ENCODE peak calls at places on chromosomes 1 and 21, in four cellular contexts. V, Y, K and N are unnamed samples.

GRCh38 chr21:42059141-42059540 is 12.0 kb upstream of the UMODL1 start:
- DNase-seq in V (no peak), Y (no peak), K (no peak), N (no peak)

GRCh38 chr1:231395051-231395995 is 26.8 kb downstream of the EGLN1 start:
- DNase-seq in V (no peak), Y (no peak), K (peak), N (no peak)

GRCh38 chr1:21217812-21218596 is 41.3 kb upstream of the EIF4G3 start:
- DNase-seq in V (no peak), Y (peak), K (peak), N (peak)

GRCh38 chr21:45102391-45102932 is 28.1 kb downstream of the ADARB1 start:
- DNase-seq in V (no peak), Y (no peak), K (peak), N (no peak)

GRCh38 chr21:42040411-42041180 is 30.4 kb upstream of the ZBTB21 start:
- DNase-seq in V (no peak), Y (no peak), K (peak), N (no peak)

GRCh38 chr1:107572674-107573205 is 392.2 kb downstream of the VAV3 start:
- DNase-seq in V (no peak), Y (no peak), K (peak), N (no peak)

GRCh38 chr1:31714442-31715096 is 10.8 kb upstream of the COL16A1 start:
- DNase-seq in V (peak), Y (peak), K (peak), N (peak)

GRCh38 chr1:53412285-53413174 is 46.7 kb upstream of the DMRTB1 start:
- DNase-seq in V (no peak), Y (no peak), K (no peak), N (no peak)

GRCh38 chr21:45502006-45502345 is 40.3 kb downstream of the SLC19A1 start:
- DNase-seq in V (no peak), Y (peak), K (no peak), N (no peak)

GRCh38 chr21:38848187-38848609 is 42.5 kb downstream of the ETS2 start:
- DNase-seq in V (no peak), Y (no peak), K (peak), N (no peak)

GRCh38 chr1:195594773-195595172 is 1013.5 kb downstream of the KCNT2 start:
- DNase-seq in V (no peak), Y (no peak), K (no peak), N (no peak)

DNA sequence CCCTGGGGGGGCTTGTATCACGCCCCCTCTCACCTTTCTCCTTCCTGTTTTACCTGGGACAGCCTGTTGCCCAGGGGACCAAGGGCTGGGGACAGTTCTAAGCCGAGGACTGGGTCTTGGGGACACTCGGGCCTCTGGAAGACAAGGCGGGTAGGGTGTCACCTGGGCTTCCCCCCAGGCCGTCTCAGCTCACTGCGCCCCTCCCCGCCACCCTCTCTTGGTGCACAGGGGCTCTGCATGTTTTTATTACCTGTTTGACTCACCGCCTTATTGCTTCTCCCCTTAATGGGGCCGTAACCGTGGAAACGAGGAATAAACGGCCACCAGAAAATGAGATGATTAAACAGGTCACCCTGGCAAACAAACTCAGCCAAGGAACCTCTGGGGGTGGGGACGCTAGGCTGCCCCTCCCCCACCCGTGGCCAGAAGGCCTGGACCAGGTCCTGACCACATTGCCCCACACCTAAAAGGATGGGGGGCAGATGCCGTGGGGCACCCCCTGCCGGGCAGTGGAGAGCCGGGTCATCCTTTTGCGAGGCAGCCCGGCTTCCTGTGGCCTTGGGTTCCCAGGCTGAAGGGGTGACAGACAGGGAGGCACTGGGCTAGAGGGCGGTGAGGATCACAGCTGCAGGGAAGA is 109.9 kb downstream of the CASZ1 start:
- DNase-seq in V (no peak), Y (no peak), K (no peak), N (no peak)
- TF ChIP-seq CTCF in V (no peak), Y (no peak), K (no peak), N (no peak)

GRCh38 chr21:43719748-43720538 is 1.0 kb downstream of the PDXK start:
- DNase-seq in V (peak), Y (peak), K (no peak), N (no peak)

GRCh38 chr21:43717166-43717853 is 1.6 kb upstream of the PDXK start:
- DNase-seq in V (peak), Y (peak), K (no peak), N (no peak)

GRCh38 chr21:43717967-43718871 is 710 bp upstream of the PDXK start:
- DNase-seq in V (no peak), Y (peak), K (no peak), N (no peak)

GRCh38 chr21:43720539-43721224 is 1.8 kb downstream of the PDXK start:
- DNase-seq in V (no peak), Y (peak), K (no peak), N (no peak)

DNA sequence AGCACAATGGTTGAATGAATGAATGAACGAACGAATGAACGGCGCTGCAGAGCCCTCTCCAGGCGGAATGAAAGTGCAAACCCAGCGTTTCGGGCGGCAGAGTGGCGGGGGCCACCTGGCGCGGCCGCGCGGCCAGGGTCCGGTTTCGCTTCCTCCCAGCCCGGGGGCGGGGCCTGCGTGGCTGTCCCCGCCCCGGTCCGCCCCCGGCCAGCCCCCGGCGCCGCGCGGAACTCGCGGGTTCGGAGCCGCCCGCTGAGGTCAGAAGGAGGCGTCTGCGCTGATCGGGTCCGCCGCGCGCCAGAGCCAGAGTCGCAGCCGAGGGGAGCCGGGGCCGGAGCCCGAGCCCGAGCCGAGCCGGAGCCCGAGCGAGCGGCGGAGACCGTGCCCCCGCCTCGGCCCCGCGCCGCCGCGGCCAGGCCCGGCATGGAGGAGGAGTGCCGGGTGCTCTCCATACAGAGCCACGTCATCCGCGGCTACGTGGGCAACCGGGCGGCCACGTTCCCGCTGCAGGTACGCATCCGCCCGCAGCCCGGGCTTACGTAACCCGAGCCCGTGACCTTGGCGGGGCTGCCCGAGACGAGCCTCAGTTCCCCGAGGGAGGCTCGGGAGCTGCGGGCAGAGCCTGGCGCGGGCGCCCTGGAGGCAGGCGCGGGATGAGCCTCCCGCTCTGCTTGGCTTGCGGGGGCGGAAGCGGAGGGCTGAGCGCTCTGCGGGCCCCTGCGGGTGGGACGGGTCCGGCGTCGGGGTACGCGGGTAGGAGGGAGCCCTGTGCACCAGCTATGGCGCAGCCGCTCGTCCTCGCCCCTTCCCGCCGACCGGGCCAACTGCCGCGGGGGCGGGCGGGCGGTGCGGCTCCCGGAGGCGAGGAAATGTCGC is at the start of gene PDXK:
- DNase-seq in V (peak), Y (peak), K (peak), N (peak)
- TF ChIP-seq CTCF in V (peak), Y (no peak), K (peak), N (peak)

GRCh38 chr1:59103457-59103856 is 193.4 kb upstream of the FGGY start:
- DNase-seq in V (no peak), Y (no peak), K (no peak), N (no peak)

GRCh38 chr1:59098668-59099067 is 198.2 kb upstream of the FGGY start:
- DNase-seq in V (no peak), Y (no peak), K (no peak), N (no peak)

GRCh38 chr1:59104191-59104760 is 192.6 kb upstream of the FGGY start:
- DNase-seq in V (no peak), Y (no peak), K (no peak), N (no peak)

GRCh38 chr1:59101518-59101917 is 195.4 kb upstream of the FGGY start:
- DNase-seq in V (no peak), Y (no peak), K (no peak), N (no peak)

GRCh38 chr1:59100975-59101374 is 195.9 kb upstream of the FGGY start:
- DNase-seq in V (no peak), Y (no peak), K (peak), N (no peak)
- TF ChIP-seq CTCF in V (no peak), Y (no peak), K (no peak), N (no peak)

GRCh38 chr1:28266920-28267322 is 7.6 kb downstream of the SESN2 start:
- DNase-seq in V (no peak), Y (no peak), K (no peak), N (no peak)

GRCh38 chr1:28265577-28265976 is 6.3 kb downstream of the SESN2 start:
- DNase-seq in V (no peak), Y (no peak), K (no peak), N (no peak)

GRCh38 chr1:28264897-28265296 is 5.6 kb downstream of the SESN2 start:
- DNase-seq in V (no peak), Y (no peak), K (no peak), N (no peak)

GRCh38 chr1:28269529-28269928 is 10.2 kb downstream of the SESN2 start:
- DNase-seq in V (no peak), Y (no peak), K (no peak), N (no peak)

DNA sequence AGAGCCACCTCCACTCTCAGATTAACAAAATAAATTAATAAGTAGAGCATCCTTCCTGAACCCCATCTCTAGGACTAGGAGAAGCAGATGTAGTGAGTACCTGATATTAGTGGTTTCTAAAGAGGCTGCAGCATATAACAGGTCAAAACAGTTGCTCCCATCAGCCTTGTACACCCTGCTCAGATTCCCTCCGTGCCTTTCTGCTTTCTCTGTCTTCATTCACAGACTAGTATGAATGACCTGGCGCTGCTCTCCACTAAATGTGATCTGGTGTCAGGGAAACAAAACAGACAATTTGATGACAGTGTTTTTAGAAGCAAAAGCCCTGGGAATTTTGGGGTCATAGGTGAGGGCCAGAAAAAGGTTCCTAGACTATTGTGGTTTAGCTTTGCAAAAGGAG is 8.3 kb downstream of the SESN2 start:
- DNase-seq in V (no peak), Y (no peak), K (peak), N (no peak)
- TF ChIP-seq CTCF in V (no peak), Y (no peak), K (no peak), N (no peak)

GRCh38 chr1:64969305-64970066 is 3.1 kb upstream of the JAK1 start:
- DNase-seq in V (no peak), Y (no peak), K (peak), N (no peak)
- TF ChIP-seq CTCF in V (no peak), Y (no peak), K (no peak), N (no peak)

GRCh38 chr1:157993179-157994080 is at the start of gene KIRREL1:
- DNase-seq in V (no peak), Y (peak), K (peak), N (no peak)

GRCh38 chr1:157994081-157994581 is 686 bp downstream of the KIRREL1 start:
- DNase-seq in V (no peak), Y (peak), K (no peak), N (no peak)

GRCh38 chr1:157992813-157993178 is 649 bp upstream of the KIRREL1 start:
- DNase-seq in V (no peak), Y (no peak), K (peak), N (no peak)

GRCh38 chr1:157994704-157995540 is 1.5 kb downstream of the KIRREL1 start:
- DNase-seq in V (no peak), Y (no peak), K (peak), N (no peak)

GRCh38 chr1:157995575-157996169 is 2.2 kb downstream of the KIRREL1 start:
- DNase-seq in V (no peak), Y (no peak), K (no peak), N (no peak)
- TF ChIP-seq CTCF in V (no peak), Y (no peak), K (peak), N (no peak)